ENCODE peak calls at places on chromosomes 5 and 9, in nine cellular contexts. J is H9; C is hepatocyte; F is CD8-positive, alpha-beta T cell; V is BE2C; T is heart left ventricle; N is fibroblast of lung; A is IMR-90; W is PC-9. O is an unnamed sample. For H3K4me1, the result is how much of the 10 kb centered on the place peaks cover.

GRCh38 chr5:17772232-17772631 is 138.0 kb downstream of the TAF11L14 start:
- DNase-seq in J (no peak), C (no peak), F (no peak), V (no peak), T (no peak), N (no peak), A (no peak), W (no peak), O (no peak)

GRCh38 chr5:53335115-53335514 is 145.3 kb upstream of the FST start:
- DNase-seq in J (peak), C (peak), F (no peak), V (no peak), T (no peak), N (no peak), A (peak), W (no peak), O (no peak)

GRCh38 chr9:16064701-16065230 is 511.9 kb downstream of the CCDC171 start:
- DNase-seq in J (no peak), C (no peak), F (no peak), V (peak), T (no peak), N (no peak), A (no peak), W (no peak), O (no peak)

GRCh38 chr9:38651400-38652042 is 31.1 kb upstream of the ANKRD18A start:
- DNase-seq in J (no peak), C (no peak), F (no peak), V (no peak), T (peak), N (no peak), A (no peak), W (no peak), O (no peak)

GRCh38 chr9:131405429-131405828 is 11.5 kb downstream of the PRRC2B start:
- DNase-seq in J (peak), C (no peak), F (no peak), V (no peak), T (peak), N (no peak), A (peak), W (no peak), O (no peak)

GRCh38 chr9:93644397-93645088 is 68.2 kb downstream of the PHF2 start:
- DNase-seq in J (no peak), C (no peak), F (no peak), V (peak), T (no peak), N (no peak), A (no peak), W (no peak), O (no peak)

GRCh38 chr5:134371834-134372340 is 518 bp downstream of the UBE2B start:
- DNase-seq in J (peak), C (peak), F (peak), V (peak), T (peak), N (peak), A (peak), W (peak), O (peak)

GRCh38 chr9:88532320-88532719 is 2.7 kb upstream of the NXNL2 start:
- DNase-seq in J (peak), C (peak), F (no peak), V (peak), T (peak), N (peak), A (peak), W (no peak), O (no peak)

GRCh38 chr9:14203366-14204056 is 110.4 kb downstream of the NFIB start:
- DNase-seq in J (no peak), C (peak), F (no peak), V (peak), T (peak), N (peak), A (no peak), W (no peak), O (peak)

GRCh38 chr5:110916373-110917049 is 155.0 kb upstream of the TSLP start:
- DNase-seq in J (no peak), C (peak), F (no peak), V (no peak), T (no peak), N (peak), A (peak), W (peak), O (no peak)

GRCh38 chr5:179289756-179290385 is 55.4 kb downstream of the ADAMTS2 start:
- DNase-seq in J (no peak), C (no peak), F (no peak), V (no peak), T (no peak), N (no peak), A (no peak), W (no peak), O (no peak)

DNA sequence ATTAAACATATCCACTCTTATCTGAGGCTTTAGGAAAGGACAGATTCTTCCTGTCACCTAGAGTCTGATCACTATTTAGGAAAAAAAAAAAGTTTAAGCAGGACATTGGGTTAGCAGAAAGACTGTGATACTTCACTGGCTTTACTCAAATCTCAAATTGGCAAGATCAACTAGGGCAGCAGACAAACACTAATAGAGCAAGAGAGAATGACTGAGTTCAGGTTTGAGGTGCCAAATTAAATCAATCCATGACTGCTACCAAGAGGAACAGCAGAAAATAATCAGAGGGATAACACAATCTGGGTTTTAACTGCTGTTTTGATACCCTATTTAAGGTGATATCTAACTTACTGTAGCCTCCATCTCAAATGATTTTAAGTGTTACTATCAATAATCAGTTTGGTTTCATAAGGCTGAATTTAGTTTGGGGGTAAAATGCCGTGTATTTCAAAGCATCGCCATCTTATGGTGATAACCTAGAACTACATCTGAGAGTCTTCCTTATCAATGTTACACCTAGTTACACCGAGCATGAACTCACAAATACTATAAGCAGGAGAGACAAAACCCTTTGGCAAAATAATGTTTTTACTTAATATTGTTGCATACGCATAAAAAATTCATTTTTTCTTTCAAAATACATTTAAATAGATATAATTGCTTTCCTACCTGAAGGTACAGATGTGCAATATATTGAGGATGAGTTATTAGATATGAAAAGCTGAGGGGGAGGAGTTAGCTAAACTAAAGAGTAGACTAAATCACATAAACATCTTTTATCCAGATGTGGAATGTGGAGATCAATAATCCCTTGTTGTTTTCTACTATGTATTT is 286.4 kb upstream of the CDH12 start:
- DNase-seq in J (no peak), C (peak), F (no peak), V (no peak), T (no peak), N (peak), A (peak), W (no peak), O (no peak)
- TF ChIP-seq CTCF in J (peak), C (peak), F (no peak), V (peak), T (peak), N (no peak), A (peak), W (peak), O (no peak)

GRCh38 chr5:141961466-141961865 is 3.5 kb upstream of the PCDH12 start:
- DNase-seq in J (no peak), C (no peak), F (no peak), V (no peak), T (no peak), N (no peak), A (no peak), W (no peak), O (no peak)
- H3K4me1 ChIP-seq in J (under half), C (under half), F (under half), V (under half), T (under half), N (under half), A (under half), W (under half), O (under half)

DNA sequence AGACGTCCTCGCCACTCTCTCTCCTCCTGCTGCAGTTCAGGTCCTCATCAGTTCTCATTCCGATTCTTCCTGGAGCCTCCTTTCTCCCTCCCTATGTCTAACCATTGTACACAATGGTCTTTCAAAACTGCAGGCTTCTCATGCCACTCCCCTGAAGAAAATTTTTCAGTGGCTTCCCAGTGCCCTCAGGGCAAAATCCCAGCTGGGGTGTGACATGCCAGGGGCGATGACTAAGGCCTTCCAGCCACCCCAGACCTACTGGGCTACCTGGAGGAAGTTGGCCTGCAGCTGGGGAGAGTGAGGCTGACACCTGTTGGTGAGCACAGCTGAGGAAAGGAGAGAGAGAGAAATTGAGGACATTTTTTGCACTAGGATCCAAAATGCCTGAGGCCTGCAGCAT is 65.2 kb downstream of the SREK1 start:
- DNase-seq in J (peak), C (no peak), F (no peak), V (no peak), T (no peak), N (no peak), A (no peak), W (peak), O (no peak)
- TF ChIP-seq CTCF in J (peak), C (no peak), F (no peak), V (no peak), T (no peak), N (no peak), A (no peak), W (peak), O (no peak)

DNA sequence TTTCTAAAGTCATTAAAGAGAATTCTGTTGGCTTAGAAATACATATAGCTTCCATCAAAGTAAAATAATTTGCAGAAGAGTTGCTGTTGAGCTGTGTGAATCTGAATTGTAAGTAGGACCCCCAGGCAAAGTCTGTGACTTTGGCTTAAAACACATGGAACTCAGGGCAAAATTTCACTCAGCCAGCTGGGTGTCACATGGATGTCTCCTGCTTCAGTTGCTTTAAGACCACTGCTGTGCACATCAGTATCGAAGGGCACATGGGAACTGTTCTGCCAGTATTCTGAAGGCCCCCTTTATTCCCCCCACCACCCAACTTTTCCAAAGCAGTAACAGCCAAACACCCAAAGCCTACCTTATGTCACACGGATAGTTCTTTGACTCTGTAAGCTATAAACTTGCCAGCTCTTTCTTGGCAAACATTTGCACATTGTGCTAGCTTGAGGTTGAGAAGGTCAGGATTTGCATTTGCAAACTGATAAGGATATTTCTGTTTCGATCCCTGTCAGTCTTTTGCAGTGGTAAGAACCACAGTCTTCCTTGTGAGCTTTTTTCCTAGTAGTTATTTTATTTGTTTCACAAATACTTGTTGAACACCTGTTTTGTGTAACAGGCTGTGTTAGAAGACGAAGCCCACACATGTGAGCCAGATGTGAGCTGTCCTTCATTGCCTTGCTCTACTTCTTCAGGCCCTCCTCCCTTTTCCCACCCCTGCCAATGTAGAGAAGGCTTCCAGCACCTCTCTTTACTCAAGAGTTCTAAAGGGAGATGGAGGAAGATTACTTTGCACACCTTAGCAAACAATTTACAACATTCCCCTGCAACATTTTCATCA is 326.8 kb upstream of the KLF4 start:
- DNase-seq in J (no peak), C (peak), F (no peak), V (no peak), T (no peak), N (no peak), A (no peak), W (no peak), O (no peak)
- H3K4me1 ChIP-seq in J (under half), C (under half), F (under half), V (under half), T (under half), N (under half), A (under half), W (under half), O (under half)

DNA sequence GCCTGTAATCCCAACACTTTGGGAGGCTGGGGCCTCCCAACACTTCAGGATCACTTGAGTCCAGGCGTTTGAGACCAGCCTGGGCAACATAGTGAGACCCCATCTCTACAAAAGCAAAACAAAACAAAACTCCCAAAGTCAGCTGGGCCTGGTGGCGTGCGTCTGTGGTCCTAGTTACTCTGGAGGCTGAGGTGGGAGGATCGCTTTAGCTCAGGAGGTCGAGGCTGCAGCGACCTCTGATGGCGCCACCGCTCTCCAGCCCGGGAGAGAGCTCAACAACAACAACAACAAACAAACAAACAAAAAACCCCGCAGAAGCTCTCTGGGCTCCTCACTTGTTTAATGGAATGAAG is 528 bp downstream of the ACOT12 start:
- DNase-seq in J (no peak), C (no peak), F (no peak), V (no peak), T (no peak), N (no peak), A (no peak), W (no peak), O (no peak)
- TF ChIP-seq CTCF in J (peak), C (no peak), F (no peak), V (no peak), T (no peak), N (peak), A (no peak), W (no peak), O (no peak)

GRCh38 chr5:178238313-178238635 is 5.7 kb upstream of the PHYKPL start:
- DNase-seq in J (no peak), C (no peak), F (no peak), V (no peak), T (no peak), N (no peak), A (no peak), W (peak), O (no peak)
- H3K4me1 ChIP-seq in J (under half), C (under half), F (half or more), V (under half), T (under half), N (under half), A (under half), W (under half), O (under half)